ENCODE peak calls at places on chromosomes 3 and 15, in eight cellular contexts. One of them, this sample, is unnamed.

GRCh38 chr3:47464603-47465002 is 11.1 kb downstream of the SCAP start:
- DNase-seq in CD8-positive, alpha-beta memory T cell: no peak
- DNase-seq in A549: no peak
- DNase-seq in endothelial cell of umbilical vein: peak; percentile 37
- DNase-seq in tibial nerve: no peak
- DNase-seq in trophoblast cell: no peak
- DNase-seq in K562: no peak
- DNase-seq in body of pancreas: no peak
- DNase-seq in this sample: no peak

GRCh38 chr3:713225-713624 is 379.6 kb upstream of the CNTN6 start:
- DNase-seq in body of pancreas: no peak
- DNase-seq in endothelial cell of umbilical vein: no peak
- DNase-seq in K562: no peak
- DNase-seq in tibial nerve: no peak
- DNase-seq in trophoblast cell: peak; percentile 62
- DNase-seq in CD8-positive, alpha-beta memory T cell: no peak
- DNase-seq in A549: no peak
- DNase-seq in this sample: no peak

GRCh38 chr15:50058231-50058630 is 60.8 kb downstream of the ATP8B4 start:
- DNase-seq in trophoblast cell: no peak
- DNase-seq in endothelial cell of umbilical vein: peak; percentile 68
- DNase-seq in body of pancreas: no peak
- DNase-seq in tibial nerve: no peak
- DNase-seq in CD8-positive, alpha-beta memory T cell: no peak
- DNase-seq in A549: no peak
- DNase-seq in K562: no peak
- DNase-seq in this sample: no peak

GRCh38 chr3:141680620-141681389 is 57.3 kb upstream of the RNF7 start:
- DNase-seq in CD8-positive, alpha-beta memory T cell: no peak
- DNase-seq in trophoblast cell: no peak
- DNase-seq in A549: no peak
- DNase-seq in tibial nerve: no peak
- DNase-seq in endothelial cell of umbilical vein: peak; percentile 88
- DNase-seq in body of pancreas: peak; percentile 50
- DNase-seq in K562: no peak
- DNase-seq in this sample: peak; percentile 59

GRCh38 chr3:111603679-111604643 is 8.8 kb upstream of the ZBED2 start:
- DNase-seq in body of pancreas: no peak
- DNase-seq in K562: no peak
- DNase-seq in A549: no peak
- DNase-seq in tibial nerve: no peak
- DNase-seq in trophoblast cell: no peak
- DNase-seq in CD8-positive, alpha-beta memory T cell: no peak
- DNase-seq in endothelial cell of umbilical vein: no peak
- DNase-seq in this sample: no peak

GRCh38 chr15:51334011-51334426 is 4.4 kb downstream of the CYP19A1 start:
- DNase-seq in endothelial cell of umbilical vein: peak; percentile 94
- DNase-seq in trophoblast cell: no peak
- DNase-seq in K562: no peak
- DNase-seq in body of pancreas: peak; percentile 22
- DNase-seq in tibial nerve: no peak
- DNase-seq in A549: no peak
- DNase-seq in CD8-positive, alpha-beta memory T cell: no peak
- DNase-seq in this sample: no peak

GRCh38 chr3:67635806-67636205 is 18.6 kb downstream of the SUCLG2 start:
- DNase-seq in endothelial cell of umbilical vein: no peak
- DNase-seq in K562: no peak
- DNase-seq in trophoblast cell: no peak
- DNase-seq in body of pancreas: no peak
- DNase-seq in CD8-positive, alpha-beta memory T cell: no peak
- DNase-seq in A549: no peak
- DNase-seq in tibial nerve: no peak
- DNase-seq in this sample: no peak

GRCh38 chr3:41933154-41933676 is 28.7 kb downstream of the ULK4 start:
- DNase-seq in CD8-positive, alpha-beta memory T cell: no peak
- DNase-seq in trophoblast cell: no peak
- DNase-seq in A549: no peak
- DNase-seq in tibial nerve: no peak
- DNase-seq in endothelial cell of umbilical vein: peak; percentile 21
- DNase-seq in K562: no peak
- DNase-seq in body of pancreas: no peak
- DNase-seq in this sample: no peak

GRCh38 chr3:79012946-79013362 is 754.8 kb downstream of the ROBO1 start:
- DNase-seq in tibial nerve: no peak
- DNase-seq in body of pancreas: no peak
- DNase-seq in A549: no peak
- DNase-seq in CD8-positive, alpha-beta memory T cell: no peak
- DNase-seq in trophoblast cell: no peak
- DNase-seq in endothelial cell of umbilical vein: no peak
- DNase-seq in K562: no peak
- DNase-seq in this sample: no peak

GRCh38 chr15:74869372-74869725 is 3.8 kb downstream of the SCAMP2 start:
- DNase-seq in body of pancreas: no peak
- DNase-seq in CD8-positive, alpha-beta memory T cell: no peak
- DNase-seq in trophoblast cell: peak; percentile 57
- DNase-seq in tibial nerve: no peak
- DNase-seq in endothelial cell of umbilical vein: no peak
- DNase-seq in K562: no peak
- DNase-seq in A549: no peak
- DNase-seq in this sample: peak; percentile 17

GRCh38 chr3:123140591-123140990 is 61.2 kb upstream of the SEC22A start:
- DNase-seq in tibial nerve: no peak
- DNase-seq in endothelial cell of umbilical vein: no peak
- DNase-seq in A549: no peak
- DNase-seq in CD8-positive, alpha-beta memory T cell: no peak
- DNase-seq in K562: no peak
- DNase-seq in body of pancreas: no peak
- DNase-seq in trophoblast cell: no peak
- DNase-seq in this sample: no peak

DNA sequence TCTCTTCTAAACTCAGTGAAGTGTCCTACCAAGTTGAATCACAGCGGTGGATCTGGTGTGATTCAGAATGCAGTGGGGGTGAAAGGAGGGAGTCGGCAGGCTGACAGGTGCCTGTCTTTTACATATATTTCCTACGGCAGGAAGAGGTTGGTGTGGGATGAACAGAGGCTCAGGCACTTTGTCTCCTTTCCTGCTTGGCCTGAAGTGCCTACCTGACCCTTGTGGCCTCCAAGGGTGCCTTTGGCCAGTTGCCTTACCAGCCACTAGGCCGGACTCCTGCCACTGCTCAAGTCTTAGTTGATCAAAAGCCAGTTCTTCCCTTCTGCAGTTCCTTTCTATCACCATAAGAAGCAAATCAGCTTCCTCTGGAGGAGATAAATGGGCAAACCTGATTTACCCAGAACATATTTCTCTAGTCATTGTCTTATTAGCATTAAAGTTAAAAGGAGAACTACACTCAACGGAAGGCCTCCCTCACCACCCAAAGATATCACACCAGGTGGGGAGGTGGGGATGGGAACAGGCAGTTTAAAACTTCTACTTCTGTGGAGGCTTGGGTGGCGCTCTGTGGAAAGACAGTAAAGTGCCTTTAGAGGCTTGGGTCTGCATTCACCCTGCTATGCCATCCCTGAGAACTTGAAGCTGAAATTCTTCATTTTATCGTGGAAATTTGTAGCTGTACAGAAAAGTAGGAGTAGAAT is 52.2 kb downstream of the CRTC3 start:
- DNase-seq in body of pancreas: no peak
- DNase-seq in A549: no peak
- DNase-seq in endothelial cell of umbilical vein: no peak
- DNase-seq in tibial nerve: no peak
- DNase-seq in trophoblast cell: no peak
- DNase-seq in K562: no peak
- DNase-seq in CD8-positive, alpha-beta memory T cell: no peak
- DNase-seq in this sample: no peak
- H3K27ac ChIP-seq in body of pancreas: no peak overlapping the region
- H3K27ac ChIP-seq in A549: no peak overlapping the region
- H3K27ac ChIP-seq in endothelial cell of umbilical vein: no peak overlapping the region
- H3K27ac ChIP-seq in tibial nerve: peak overlapping the region; percentile 2
- H3K27ac ChIP-seq in trophoblast cell: no peak overlapping the region
- H3K27ac ChIP-seq in K562: no peak overlapping the region
- H3K27ac ChIP-seq in CD8-positive, alpha-beta memory T cell: no peak overlapping the region
- H3K27ac ChIP-seq in this sample: peak overlapping the region; percentile 65

GRCh38 chr3:146217324-146217723 is 33.6 kb downstream of the PLSCR4 start:
- DNase-seq in trophoblast cell: no peak
- DNase-seq in tibial nerve: no peak
- DNase-seq in A549: no peak
- DNase-seq in CD8-positive, alpha-beta memory T cell: no peak
- DNase-seq in K562: no peak
- DNase-seq in endothelial cell of umbilical vein: no peak
- DNase-seq in body of pancreas: no peak
- DNase-seq in this sample: no peak
- H3K4me3 ChIP-seq in trophoblast cell: no peak overlapping the region
- H3K4me3 ChIP-seq in tibial nerve: no peak overlapping the region
- H3K4me3 ChIP-seq in A549: no peak overlapping the region
- H3K4me3 ChIP-seq in CD8-positive, alpha-beta memory T cell: no peak overlapping the region
- H3K4me3 ChIP-seq in K562: no peak overlapping the region
- H3K4me3 ChIP-seq in endothelial cell of umbilical vein: no peak overlapping the region
- H3K4me3 ChIP-seq in body of pancreas: no peak overlapping the region
- H3K4me3 ChIP-seq in this sample: no peak overlapping the region

DNA sequence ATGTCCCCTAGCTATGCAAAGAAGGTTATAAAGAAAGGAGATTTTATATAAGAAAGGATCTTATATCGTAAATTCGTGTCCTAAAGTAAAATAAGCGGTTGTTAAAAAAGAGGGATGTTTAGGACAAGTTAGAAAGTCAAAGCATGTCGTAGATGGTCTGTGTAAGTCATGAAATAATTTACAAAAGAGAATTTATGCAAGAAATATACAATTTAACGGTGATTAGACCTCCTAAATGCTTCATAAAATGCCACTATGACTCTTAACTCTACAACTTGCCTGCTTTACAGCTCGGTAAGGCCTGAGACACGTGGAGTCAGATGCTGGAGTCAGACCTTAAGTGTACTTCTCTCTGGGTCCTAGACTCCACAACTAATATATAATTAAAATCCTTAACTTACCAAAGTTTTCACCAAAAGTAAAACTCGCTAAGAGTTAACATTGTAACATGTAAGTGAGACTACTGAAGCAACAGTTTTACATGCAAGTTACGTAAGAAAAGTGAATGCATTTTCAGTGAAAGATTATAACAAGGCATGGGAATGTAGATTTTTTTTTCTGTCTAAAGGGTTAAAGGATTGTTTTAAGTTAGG is 13.3 kb upstream of the SRPRB start:
- DNase-seq in K562: no peak
- DNase-seq in tibial nerve: no peak
- DNase-seq in CD8-positive, alpha-beta memory T cell: no peak
- DNase-seq in trophoblast cell: no peak
- DNase-seq in A549: no peak
- DNase-seq in body of pancreas: no peak
- DNase-seq in endothelial cell of umbilical vein: no peak
- DNase-seq in this sample: no peak
- H3K9me3 ChIP-seq in K562: no peaks in the 10 kb centered on the region
- H3K9me3 ChIP-seq in tibial nerve: no peaks in the 10 kb centered on the region
- H3K9me3 ChIP-seq in CD8-positive, alpha-beta memory T cell: no peaks in the 10 kb centered on the region
- H3K9me3 ChIP-seq in trophoblast cell: peaks cover 5% of the 10 kb centered on the region
- H3K9me3 ChIP-seq in A549: peaks cover 17% of the 10 kb centered on the region
- H3K9me3 ChIP-seq in body of pancreas: no peaks in the 10 kb centered on the region
- H3K9me3 ChIP-seq in endothelial cell of umbilical vein: no peaks in the 10 kb centered on the region
- H3K9me3 ChIP-seq in this sample: no peaks in the 10 kb centered on the region

GRCh38 chr3:51887620-51888019 is 12.2 kb upstream of the IQCF5 start:
- DNase-seq in trophoblast cell: no peak
- DNase-seq in CD8-positive, alpha-beta memory T cell: no peak
- DNase-seq in A549: no peak
- DNase-seq in body of pancreas: peak; percentile 31
- DNase-seq in K562: no peak
- DNase-seq in tibial nerve: no peak
- DNase-seq in endothelial cell of umbilical vein: no peak
- DNase-seq in this sample: no peak

GRCh38 chr3:51891242-51892039 is 11.7 kb downstream of the IQCF1 start:
- DNase-seq in body of pancreas: no peak
- DNase-seq in endothelial cell of umbilical vein: no peak
- DNase-seq in CD8-positive, alpha-beta memory T cell: no peak
- DNase-seq in A549: no peak
- DNase-seq in trophoblast cell: no peak
- DNase-seq in tibial nerve: no peak
- DNase-seq in K562: no peak
- DNase-seq in this sample: no peak

GRCh38 chr3:51886447-51886846 is 11.0 kb upstream of the IQCF5 start:
- DNase-seq in body of pancreas: no peak
- DNase-seq in CD8-positive, alpha-beta memory T cell: no peak
- DNase-seq in endothelial cell of umbilical vein: no peak
- DNase-seq in trophoblast cell: no peak
- DNase-seq in K562: no peak
- DNase-seq in A549: no peak
- DNase-seq in tibial nerve: no peak
- DNase-seq in this sample: no peak

DNA sequence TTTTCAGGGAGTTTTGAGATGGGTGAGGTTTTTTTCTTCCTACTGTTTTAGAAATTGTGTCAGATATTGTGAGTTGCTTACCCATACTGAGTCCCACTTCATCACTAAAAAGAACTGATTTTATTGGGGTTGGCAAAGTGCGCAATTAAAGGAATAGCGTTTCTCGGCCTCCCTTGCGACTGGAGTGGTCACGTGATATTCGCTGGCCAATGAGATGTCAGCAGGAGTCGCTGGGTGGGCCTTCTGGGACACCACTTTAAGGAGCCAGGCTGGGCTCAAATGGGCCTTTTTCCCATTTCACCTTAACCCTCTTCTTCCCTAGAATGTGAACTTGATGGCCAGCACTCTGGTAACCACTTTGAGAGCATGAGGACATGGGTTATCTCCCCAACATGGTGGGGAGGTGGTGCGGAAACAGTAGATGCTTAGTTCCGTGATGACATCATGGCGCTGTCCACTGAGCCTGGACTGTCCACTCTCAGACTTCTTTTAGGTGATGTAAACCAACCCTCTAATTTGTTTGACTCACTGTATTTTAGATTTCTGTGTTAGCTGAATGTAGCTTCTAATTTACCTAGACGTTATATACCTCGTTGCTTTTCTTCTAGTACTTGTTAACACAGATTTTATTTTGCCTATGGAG is 13.2 kb upstream of the IQCF5 start:
- DNase-seq in trophoblast cell: no peak
- DNase-seq in K562: peak; percentile 80
- DNase-seq in A549: no peak
- DNase-seq in tibial nerve: no peak
- DNase-seq in endothelial cell of umbilical vein: no peak
- DNase-seq in body of pancreas: no peak
- DNase-seq in CD8-positive, alpha-beta memory T cell: no peak
- DNase-seq in this sample: no peak
- H3K27ac ChIP-seq in trophoblast cell: no peak overlapping the region
- H3K27ac ChIP-seq in K562: no peak overlapping the region
- H3K27ac ChIP-seq in A549: no peak overlapping the region
- H3K27ac ChIP-seq in tibial nerve: no peak overlapping the region
- H3K27ac ChIP-seq in endothelial cell of umbilical vein: no peak overlapping the region
- H3K27ac ChIP-seq in body of pancreas: no peak overlapping the region
- H3K27ac ChIP-seq in CD8-positive, alpha-beta memory T cell: no peak overlapping the region
- H3K27ac ChIP-seq in this sample: no peak overlapping the region

GRCh38 chr3:137761099-137761562 is 3.0 kb upstream of the SOX14 start:
- DNase-seq in body of pancreas: no peak
- DNase-seq in trophoblast cell: peak; percentile 12
- DNase-seq in A549: no peak
- DNase-seq in CD8-positive, alpha-beta memory T cell: no peak
- DNase-seq in tibial nerve: no peak
- DNase-seq in endothelial cell of umbilical vein: no peak
- DNase-seq in K562: no peak
- DNase-seq in this sample: no peak
- H3K4me3 ChIP-seq in body of pancreas: no peak overlapping the region
- H3K4me3 ChIP-seq in trophoblast cell: no peak overlapping the region
- H3K4me3 ChIP-seq in A549: no peak overlapping the region
- H3K4me3 ChIP-seq in CD8-positive, alpha-beta memory T cell: no peak overlapping the region
- H3K4me3 ChIP-seq in tibial nerve: no peak overlapping the region
- H3K4me3 ChIP-seq in endothelial cell of umbilical vein: no peak overlapping the region
- H3K4me3 ChIP-seq in K562: no peak overlapping the region
- H3K4me3 ChIP-seq in this sample: no peak overlapping the region

GRCh38 chr3:58692484-58692883 is 25.9 kb upstream of the FAM3D start:
- DNase-seq in trophoblast cell: no peak
- DNase-seq in A549: no peak
- DNase-seq in body of pancreas: no peak
- DNase-seq in K562: no peak
- DNase-seq in tibial nerve: no peak
- DNase-seq in CD8-positive, alpha-beta memory T cell: no peak
- DNase-seq in endothelial cell of umbilical vein: no peak
- DNase-seq in this sample: no peak
- H3K9me3 ChIP-seq in trophoblast cell: peaks cover 7% of the 10 kb centered on the region
- H3K9me3 ChIP-seq in A549: peaks cover 8% of the 10 kb centered on the region
- H3K9me3 ChIP-seq in body of pancreas: no peaks in the 10 kb centered on the region
- H3K9me3 ChIP-seq in K562: no peaks in the 10 kb centered on the region
- H3K9me3 ChIP-seq in tibial nerve: peaks cover 6% of the 10 kb centered on the region
- H3K9me3 ChIP-seq in CD8-positive, alpha-beta memory T cell: no peaks in the 10 kb centered on the region
- H3K9me3 ChIP-seq in endothelial cell of umbilical vein: peaks cover 1% of the 10 kb centered on the region
- H3K9me3 ChIP-seq in this sample: no peaks in the 10 kb centered on the region

This sample was measured in right cardiac atrium.